ENCODE peak calls at places on chromosomes 7 and 10, in six cellular contexts. M, W, T, Z, P and V are unnamed samples.

GRCh38 chr10:117133273-117134083 is 4.6 kb downstream of the VAX1 start:
- DNase-seq in W (no peak), Z (no peak), T (peak; percentile 35), M (no peak), P (no peak), V (no peak)

GRCh38 chr7:50721160-50721559 is 61.5 kb downstream of the GRB10 start:
- DNase-seq in T (no peak), P (peak; percentile 29), W (no peak), Z (no peak), M (no peak), V (peak; percentile 23)

GRCh38 chr10:127919418-127920191 is 12.7 kb downstream of the PTPRE start:
- DNase-seq in T (no peak), M (no peak), Z (peak; percentile 86), W (no peak), P (no peak), V (peak; percentile 33)

GRCh38 chr7:30925913-30926312 is 14.3 kb downstream of the AQP1 start:
- DNase-seq in Z (no peak), P (no peak), T (no peak), W (no peak), M (peak; percentile 15), V (no peak)

GRCh38 chr10:90587081-90587491 is 270.8 kb downstream of the HTR7 start:
- DNase-seq in P (no peak), T (no peak), Z (no peak), M (no peak), W (no peak), V (peak; percentile 71)

GRCh38 chr10:117198088-117198487 is 799 bp downstream of the KCNK18 start:
- DNase-seq in Z (no peak), P (no peak), M (no peak), W (no peak), T (no peak), V (no peak)

GRCh38 chr7:35985126-35985754 is 167.8 kb upstream of the EEPD1 start:
- DNase-seq in P (peak; percentile 70), M (peak; percentile 87), T (peak; percentile 85), Z (peak; percentile 89), W (peak; percentile 57), V (peak; percentile 59)

GRCh38 chr10:71528371-71529202 is 131.9 kb downstream of the CDH23 start:
- DNase-seq in M (no peak), T (no peak), P (no peak), W (no peak), Z (no peak), V (no peak)

GRCh38 chr10:60849762-60850161 is 71.5 kb downstream of the CDK1 start:
- DNase-seq in Z (no peak), W (no peak), M (no peak), P (no peak), T (no peak), V (no peak)

GRCh38 chr7:139798221-139798620 is 20.4 kb upstream of the HIPK2 start:
- DNase-seq in M (peak; percentile 52), Z (no peak), T (no peak), W (no peak), P (no peak), V (peak; percentile 61)

GRCh38 chr7:139680676-139681462 is 96.9 kb downstream of the HIPK2 start:
- DNase-seq in M (peak; percentile 75), P (no peak), Z (peak; percentile 100), T (peak; percentile 85), W (peak; percentile 11), V (peak; percentile 99)

GRCh38 chr10:62433181-62433692 is 59.1 kb downstream of the ZNF365 start:
- DNase-seq in T (no peak), P (no peak), M (no peak), Z (peak; percentile 98), W (no peak), V (peak; percentile 97)

GRCh38 chr10:69018613-69019012 is 30.0 kb downstream of the KIFBP start:
- DNase-seq in P (no peak), Z (no peak), W (no peak), T (no peak), M (no peak), V (no peak)

GRCh38 chr7:78368781-78369180 is 570.2 kb downstream of the PHTF2 start:
- DNase-seq in T (no peak), W (no peak), Z (peak; percentile 23), P (no peak), M (no peak), V (no peak)

DNA sequence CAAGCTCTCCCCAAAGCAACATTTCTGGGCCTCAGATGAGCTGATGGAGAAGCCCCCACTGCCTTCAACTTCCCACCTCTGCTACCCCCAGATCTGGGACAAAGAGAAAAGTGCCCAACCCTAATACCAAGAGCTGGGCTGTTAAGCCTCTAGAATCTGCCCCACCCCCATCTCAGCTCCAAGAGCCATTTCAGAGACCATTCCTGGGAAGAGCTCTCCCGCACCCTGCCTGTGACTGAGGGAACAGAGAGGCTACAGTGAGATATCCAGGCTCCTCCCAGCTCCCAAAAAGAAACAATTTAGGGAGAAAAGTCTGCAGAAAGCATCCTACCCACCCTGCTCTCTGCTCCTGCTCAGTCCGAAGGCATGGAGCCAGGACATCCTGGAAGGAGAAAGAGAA is 2.5 kb upstream of the KCNH2 start:
- DNase-seq in P (no peak), T (peak; percentile 71), M (no peak), W (no peak), Z (no peak), V (no peak)
- H3K27me3 ChIP-seq in P (peaks cover 7% of the 10 kb centered on the region), T (no peaks in the 10 kb centered on the region), M (no peaks in the 10 kb centered on the region), W (peaks cover 15% of the 10 kb centered on the region), Z (peaks cover 36% of the 10 kb centered on the region), V (peaks cover 38% of the 10 kb centered on the region)

GRCh38 chr10:121521794-121522556 is 76.3 kb downstream of the FGFR2 start:
- DNase-seq in P (no peak), T (no peak), W (no peak), M (no peak), Z (no peak), V (no peak)

GRCh38 chr10:121525276-121526039 is 72.8 kb downstream of the FGFR2 start:
- DNase-seq in W (no peak), T (peak; percentile 20), P (peak; percentile 22), M (no peak), Z (no peak), V (no peak)

GRCh38 chr10:121522841-121523240 is 75.4 kb downstream of the FGFR2 start:
- DNase-seq in T (no peak), W (no peak), Z (no peak), M (no peak), P (no peak), V (no peak)

GRCh38 chr10:121526040-121526790 is 72.0 kb downstream of the FGFR2 start:
- DNase-seq in Z (no peak), P (no peak), M (no peak), W (no peak), T (no peak), V (no peak)

GRCh38 chr10:121524138-121524817 is 74.0 kb downstream of the FGFR2 start:
- DNase-seq in W (no peak), P (peak; percentile 41), Z (no peak), T (no peak), M (no peak), V (no peak)
- H3K36me3 ChIP-seq in W (no peaks in the 10 kb centered on the region), P (no peaks in the 10 kb centered on the region), Z (no peaks in the 10 kb centered on the region), T (no peaks in the 10 kb centered on the region), M (no peaks in the 10 kb centered on the region), V (peaks cover 1% of the 10 kb centered on the region)

GRCh38 chr7:128270799-128271411 is 29.8 kb downstream of the LEP start:
- DNase-seq in W (no peak), M (no peak), Z (peak; percentile 49), P (peak; percentile 60), T (no peak), V (no peak)

GRCh38 chr7:128274890-128275603 is 34.0 kb downstream of the LEP start:
- DNase-seq in T (no peak), P (no peak), W (no peak), M (no peak), Z (peak; percentile 28), V (no peak)

GRCh38 chr7:128268233-128268632 is 27.2 kb downstream of the LEP start:
- DNase-seq in Z (no peak), W (no peak), T (no peak), P (no peak), M (no peak), V (no peak)

GRCh38 chr7:128274246-128274889 is 33.3 kb downstream of the LEP start:
- DNase-seq in W (no peak), Z (no peak), P (no peak), T (no peak), M (no peak), V (no peak)

DNA sequence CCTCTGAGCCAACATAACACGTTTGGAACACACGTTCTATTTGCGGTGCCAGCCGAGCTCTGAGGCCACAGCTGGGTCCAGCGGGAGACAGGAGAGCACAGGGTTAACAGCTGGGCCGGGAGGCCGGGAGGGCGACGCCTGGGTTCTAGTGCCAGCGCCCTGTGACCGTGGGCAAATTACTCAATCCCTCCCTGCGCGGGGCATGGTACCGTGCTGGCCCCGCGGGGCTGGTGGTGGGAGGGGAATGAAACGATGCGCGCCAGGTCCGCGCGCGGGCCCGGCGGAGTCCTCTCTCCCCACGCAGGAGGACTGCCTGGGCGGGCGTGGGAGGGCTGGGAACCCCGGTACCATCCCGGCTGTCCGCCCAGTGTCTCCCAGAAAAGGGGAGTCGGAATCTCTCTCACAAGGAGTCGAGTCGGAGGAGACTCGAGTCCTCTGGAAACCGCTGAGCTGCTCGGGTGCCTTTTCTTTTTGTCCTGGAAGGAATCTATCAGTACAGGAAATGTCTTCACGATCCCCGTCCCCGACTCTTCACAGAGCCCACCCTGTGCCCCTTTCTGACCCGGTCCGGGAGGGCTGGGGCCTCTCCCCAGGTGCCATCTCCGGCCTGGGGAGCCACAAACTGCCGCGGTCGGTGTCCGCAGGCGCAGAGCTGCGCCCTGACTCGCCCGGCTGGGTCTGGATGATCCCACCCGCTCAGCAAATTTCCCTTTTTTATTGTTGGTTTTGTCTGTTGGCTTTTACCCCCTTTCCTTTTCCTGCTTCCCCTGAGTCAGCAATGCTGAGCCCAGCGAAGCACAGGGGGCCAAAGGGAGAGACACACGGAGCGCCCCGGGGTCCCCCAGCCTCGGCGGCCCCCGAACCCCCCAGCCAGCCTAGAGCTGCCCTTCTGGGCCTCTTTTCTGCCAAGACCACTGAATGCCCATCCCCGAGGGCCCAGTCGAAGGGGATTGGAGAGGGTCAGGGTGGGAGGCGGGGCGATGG is 30.7 kb downstream of the LEP start:
- DNase-seq in T (no peak), W (no peak), Z (peak; percentile 41), M (no peak), P (peak; percentile 83), V (no peak)
- H3K27me3 ChIP-seq in T (peaks cover 15% of the 10 kb centered on the region), W (no peaks in the 10 kb centered on the region), Z (no peaks in the 10 kb centered on the region), M (no peaks in the 10 kb centered on the region), P (no peaks in the 10 kb centered on the region), V (no peaks in the 10 kb centered on the region)

GRCh38 chr10:34190594-34190993 is 624.5 kb downstream of the PARD3 start:
- DNase-seq in W (no peak), T (no peak), Z (no peak), M (no peak), P (no peak), V (no peak)

GRCh38 chr10:34188221-34188620 is 626.9 kb downstream of the PARD3 start:
- DNase-seq in T (no peak), W (no peak), Z (no peak), P (no peak), M (no peak), V (no peak)

GRCh38 chr10:34191399-34191798 is 623.7 kb downstream of the PARD3 start:
- DNase-seq in P (no peak), Z (no peak), M (no peak), T (no peak), W (no peak), V (no peak)

GRCh38 chr10:34187201-34187600 is 627.9 kb downstream of the PARD3 start:
- DNase-seq in P (no peak), T (no peak), W (no peak), M (no peak), Z (peak; percentile 26), V (no peak)

DNA sequence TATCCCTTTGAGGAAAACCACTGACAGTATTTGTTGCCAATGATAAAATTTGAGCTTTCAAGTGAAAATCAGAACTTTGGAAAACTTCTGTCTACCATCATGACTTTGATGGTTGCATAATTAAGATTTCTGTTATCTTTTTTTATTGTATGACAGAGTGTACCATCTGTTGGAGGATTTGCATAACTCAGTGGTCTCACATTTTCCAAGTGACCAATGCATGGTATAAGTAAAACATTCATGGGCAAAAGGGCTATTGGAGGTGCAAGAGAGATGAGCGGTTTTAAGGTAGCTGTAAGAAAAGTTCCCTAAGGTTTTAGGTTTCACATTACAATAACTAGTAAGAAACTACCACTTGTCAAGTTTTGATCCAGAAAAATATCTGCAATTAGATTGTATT is 625.3 kb downstream of the PARD3 start:
- DNase-seq in M (no peak), P (no peak), Z (no peak), W (no peak), T (no peak), V (no peak)
- H3K36me3 ChIP-seq in M (no peaks in the 10 kb centered on the region), P (no peaks in the 10 kb centered on the region), Z (no peaks in the 10 kb centered on the region), W (no peaks in the 10 kb centered on the region), T (no peaks in the 10 kb centered on the region), V (no peaks in the 10 kb centered on the region)